ENCODE peak calls at places on chromosomes 7 and 10, in ten cellular contexts. M is spleen, C is tibial artery, K is astrocyte, U is GM23338, S is Panc1, P is pancreas, Z is upper lobe of left lung, I is heart right ventricle, O is fibroblast of lung. V is an unnamed sample. For H3K4me1, the result is how much of the 10 kb centered on the place peaks cover.

GRCh38 chr10:30686706-30687105 is 57.2 kb upstream of the LYZL2 start:
- DNase-seq in O (no peak), C (no peak), Z (no peak), I (no peak), U (no peak), K (no peak), M (no peak), P (no peak), S (no peak), V (no peak)

GRCh38 chr7:140697447-140698143 is 1.1 kb downstream of the NDUFB2 start:
- DNase-seq in U (no peak), M (no peak), K (peak), P (no peak), I (no peak), C (no peak), O (peak), S (no peak), Z (no peak), V (no peak)

GRCh38 chr7:127589901-127590300 is 1.7 kb downstream of the ARF5 start:
- DNase-seq in U (no peak), M (no peak), I (no peak), P (peak), O (no peak), Z (no peak), C (no peak), K (no peak), S (no peak), V (no peak)

GRCh38 chr10:126387931-126388911 is at the start of gene ADAM12:
- DNase-seq in M (no peak), Z (peak), K (peak), I (peak), C (no peak), U (peak), P (no peak), O (peak), S (no peak), V (no peak)

GRCh38 chr7:45644237-45644636 is 70.1 kb downstream of the ADCY1 start:
- DNase-seq in P (no peak), C (no peak), U (no peak), S (no peak), Z (no peak), I (no peak), O (no peak), M (no peak), K (no peak), V (no peak)

GRCh38 chr10:35700490-35700887 is 58.4 kb upstream of the FZD8 start:
- DNase-seq in U (peak), Z (no peak), M (no peak), K (no peak), P (no peak), O (no peak), I (no peak), C (no peak), S (no peak), V (no peak)

GRCh38 chr7:135448753-135449152 is 61.1 kb downstream of the CNOT4 start:
- DNase-seq in C (no peak), M (no peak), I (no peak), Z (no peak), K (no peak), O (peak), P (no peak), U (no peak), S (no peak), V (no peak)

GRCh38 chr7:150337659-150338081 is 3.8 kb downstream of the RARRES2 start:
- DNase-seq in K (no peak), I (no peak), C (no peak), M (no peak), Z (no peak), U (no peak), O (no peak), P (peak), S (no peak), V (no peak)

GRCh38 chr10:71259815-71260501 is 47.6 kb downstream of the UNC5B start:
- DNase-seq in C (no peak), O (peak), Z (peak), S (no peak), M (no peak), K (no peak), I (no peak), U (no peak), P (no peak), V (no peak)

GRCh38 chr10:112184052-112184371 is 447 bp upstream of the GPAM start:
- DNase-seq in O (no peak), U (no peak), P (no peak), C (no peak), M (no peak), Z (no peak), K (no peak), I (no peak), S (no peak), V (no peak)

GRCh38 chr10:72875250-72876055 is 18.1 kb upstream of the OIT3 start:
- DNase-seq in I (no peak), P (no peak), C (no peak), O (peak), Z (no peak), K (no peak), M (no peak), U (peak), S (peak), V (no peak)

GRCh38 chr7:4009720-4010119 is 672.4 kb upstream of the FOXK1 start:
- DNase-seq in M (peak), I (no peak), K (no peak), P (no peak), Z (no peak), S (no peak), O (no peak), C (no peak), U (no peak), V (no peak)

GRCh38 chr10:44045020-44045419 is 339.9 kb downstream of the CXCL12 start:
- DNase-seq in C (no peak), M (no peak), Z (no peak), P (no peak), I (peak), U (no peak), S (no peak), K (no peak), O (no peak), V (no peak)

GRCh38 chr7:20116869-20117268 is 100.3 kb downstream of the MACC1 start:
- DNase-seq in M (no peak), Z (no peak), I (no peak), K (no peak), U (peak), O (no peak), C (no peak), S (no peak), P (no peak), V (no peak)

GRCh38 chr7:107661081-107661864 is 645 bp downstream of the SLC26A4 start:
- DNase-seq in O (peak), Z (peak), C (peak), P (peak), M (peak), U (peak), K (peak), I (peak), S (no peak), V (peak)

GRCh38 chr10:110409926-110410325 is 87.8 kb upstream of the DUSP5 start:
- DNase-seq in P (no peak), K (no peak), M (no peak), Z (no peak), I (no peak), U (no peak), S (no peak), O (no peak), C (no peak), V (no peak)

GRCh38 chr10:972763-973162 is 15.5 kb upstream of the GTPBP4 start:
- DNase-seq in U (no peak), P (no peak), Z (no peak), I (no peak), C (no peak), O (no peak), M (no peak), S (no peak), K (no peak), V (peak)

GRCh38 chr10:67288688-67289410 is 363.0 kb downstream of the LRRTM3 start:
- DNase-seq in C (no peak), M (no peak), O (no peak), K (no peak), P (no peak), Z (no peak), I (no peak), U (no peak), S (no peak), V (no peak)

GRCh38 chr10:108848016-108848415 is 1075.3 kb downstream of the XPNPEP1 start:
- DNase-seq in P (no peak), S (no peak), I (no peak), U (no peak), O (no peak), K (no peak), C (no peak), M (no peak), Z (no peak), V (no peak)

GRCh38 chr7:99928994-99929729 is at the start of gene GJC3:
- DNase-seq in P (peak), S (no peak), O (peak), K (peak), C (no peak), M (peak), I (peak), U (peak), Z (peak), V (peak)

GRCh38 chr10:16904619-16905018 is 87.4 kb upstream of the RSU1 start:
- DNase-seq in C (no peak), M (no peak), Z (no peak), S (no peak), P (no peak), U (no peak), I (peak), K (peak), O (peak), V (no peak)

GRCh38 chr10:130079614-130080460 is 30.8 kb downstream of the C10orf143 start:
- DNase-seq in S (no peak), I (no peak), M (no peak), Z (no peak), U (no peak), K (no peak), C (no peak), P (no peak), O (no peak), V (no peak)

GRCh38 chr10:53109320-53109719 is 336.7 kb upstream of the MBL2 start:
- DNase-seq in O (no peak), I (no peak), P (no peak), Z (no peak), C (no peak), U (no peak), S (no peak), K (no peak), M (no peak), V (no peak)

GRCh38 chr10:71746344-71747037 is 26.8 kb downstream of the VSIR start:
- DNase-seq in I (peak), M (peak), O (no peak), C (no peak), P (peak), S (no peak), U (peak), K (no peak), Z (no peak), V (peak)

GRCh38 chr7:103748680-103749079 is 240.8 kb downstream of the RELN start:
- DNase-seq in Z (no peak), M (no peak), K (no peak), C (no peak), P (no peak), S (no peak), O (no peak), I (no peak), U (no peak), V (no peak)

GRCh38 chr7:94394399-94395140 is at the start of gene COL1A2:
- DNase-seq in U (peak), C (peak), I (peak), O (peak), P (peak), S (no peak), Z (peak), K (peak), M (peak), V (no peak)

GRCh38 chr7:1931951-1932270 is 261.8 kb downstream of the ELFN1 start:
- DNase-seq in O (no peak), S (no peak), Z (peak), C (no peak), I (no peak), M (peak), K (no peak), U (no peak), P (no peak), V (no peak)

GRCh38 chr7:133742709-133743538 is 384.2 kb upstream of the LRGUK start:
- DNase-seq in I (no peak), S (peak), U (peak), M (no peak), Z (no peak), O (peak), C (no peak), P (no peak), K (no peak), V (no peak)

GRCh38 chr10:122044045-122044661 is 55.2 kb downstream of the TACC2 start:
- DNase-seq in I (peak), Z (no peak), U (peak), P (peak), S (no peak), M (peak), K (no peak), C (peak), O (peak), V (peak)

GRCh38 chr7:129376778-129377700 is 57.2 kb upstream of the STRIP2 start:
- DNase-seq in S (no peak), M (no peak), I (no peak), P (no peak), O (peak), C (no peak), Z (no peak), U (no peak), K (peak), V (no peak)

GRCh38 chr10:88759366-88760101 is at the start of gene LIPN:
- DNase-seq in Z (no peak), I (no peak), P (no peak), O (no peak), S (no peak), M (peak), C (no peak), K (no peak), U (no peak), V (no peak)

GRCh38 chr10:96834121-96834520 is 2.0 kb downstream of the LCOR start:
- DNase-seq in U (no peak), S (no peak), I (no peak), M (no peak), C (no peak), O (peak), K (no peak), Z (no peak), P (no peak), V (no peak)

GRCh38 chr7:106542550-106543220 is 118.3 kb downstream of the CCDC71L start:
- DNase-seq in C (peak), K (peak), I (peak), O (peak), M (no peak), U (peak), Z (no peak), S (peak), P (peak), V (peak)

GRCh38 chr7:137634356-137634755 is 212.4 kb downstream of the DGKI start:
- DNase-seq in K (no peak), I (no peak), S (no peak), U (no peak), Z (no peak), M (no peak), P (no peak), O (no peak), C (no peak), V (no peak)

GRCh38 chr7:72032934-72033333 is 379.2 kb downstream of the CALN1 start:
- DNase-seq in P (no peak), Z (no peak), S (no peak), I (peak), C (no peak), O (no peak), M (no peak), U (peak), K (no peak), V (no peak)

GRCh38 chr7:130939285-130940095 is 205.5 kb upstream of the KLF14 start:
- DNase-seq in K (no peak), I (no peak), M (no peak), U (no peak), P (no peak), S (no peak), C (no peak), Z (no peak), O (peak), V (no peak)

GRCh38 chr7:83579740-83580139 is 69.2 kb downstream of the SEMA3E start:
- DNase-seq in C (no peak), I (no peak), P (no peak), M (no peak), U (no peak), Z (no peak), K (peak), S (no peak), O (peak), V (no peak)

GRCh38 chr10:61332506-61332905 is 120.7 kb downstream of the TMEM26 start:
- DNase-seq in O (no peak), U (no peak), P (no peak), S (no peak), K (no peak), Z (no peak), M (no peak), C (no peak), I (no peak), V (no peak)

GRCh38 chr7:40329601-40330153 is 194.9 kb downstream of the SUGCT start:
- DNase-seq in P (no peak), C (no peak), Z (no peak), S (peak), O (peak), K (peak), M (no peak), I (no peak), U (peak), V (no peak)

GRCh38 chr7:107386543-107386900 is 83.3 kb upstream of the GPR22 start:
- DNase-seq in U (no peak), C (no peak), P (no peak), M (no peak), K (no peak), Z (no peak), I (no peak), S (no peak), O (peak), V (no peak)

GRCh38 chr10:127974911-127975310 is 68.0 kb downstream of the PTPRE start:
- DNase-seq in I (no peak), P (no peak), O (no peak), U (no peak), Z (no peak), C (no peak), M (no peak), S (no peak), K (no peak), V (no peak)

GRCh38 chr10:127971973-127972615 is 65.2 kb downstream of the PTPRE start:
- DNase-seq in C (no peak), I (no peak), O (no peak), M (no peak), K (no peak), Z (no peak), S (no peak), U (no peak), P (no peak), V (no peak)

GRCh38 chr10:127976286-127976685 is 69.4 kb downstream of the PTPRE start:
- DNase-seq in U (no peak), M (no peak), O (no peak), I (no peak), S (no peak), P (no peak), C (no peak), K (peak), Z (no peak), V (no peak)

GRCh38 chr10:127972958-127973357 is 66.1 kb downstream of the PTPRE start:
- DNase-seq in M (no peak), S (no peak), Z (no peak), C (no peak), P (no peak), I (no peak), O (no peak), K (no peak), U (no peak), V (no peak)

DNA sequence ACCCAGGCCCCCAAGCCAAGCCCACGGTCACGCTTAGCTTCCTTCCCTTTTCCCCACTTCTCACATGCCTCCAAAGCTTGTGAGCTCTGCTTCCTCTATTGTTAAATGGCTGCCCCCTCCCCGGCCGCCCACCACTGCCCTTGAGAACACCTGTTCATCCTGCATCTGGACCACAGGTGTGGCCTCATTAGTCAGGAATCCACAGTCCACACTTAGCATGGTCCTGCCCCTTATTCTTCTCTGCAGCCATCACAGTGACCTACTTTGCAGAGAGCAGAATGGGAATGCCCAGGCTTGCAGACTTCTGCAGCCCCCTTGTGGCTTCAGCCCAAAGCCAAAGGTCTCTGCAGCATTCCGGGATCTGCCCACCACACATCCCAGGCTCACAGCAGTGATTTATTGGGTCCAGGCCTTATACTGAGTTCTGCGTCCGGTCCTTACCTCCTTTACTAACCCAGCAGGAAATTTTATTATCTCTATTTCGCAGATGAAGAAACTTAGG is 67.0 kb downstream of the PTPRE start:
- DNase-seq in Z (no peak), O (no peak), K (no peak), M (no peak), P (no peak), I (no peak), S (no peak), C (no peak), U (peak), V (peak)
- TF ChIP-seq CTCF in Z (no peak), O (no peak), K (no peak), M (no peak), P (no peak), I (no peak), S (no peak), C (no peak), U (peak), V (peak)

DNA sequence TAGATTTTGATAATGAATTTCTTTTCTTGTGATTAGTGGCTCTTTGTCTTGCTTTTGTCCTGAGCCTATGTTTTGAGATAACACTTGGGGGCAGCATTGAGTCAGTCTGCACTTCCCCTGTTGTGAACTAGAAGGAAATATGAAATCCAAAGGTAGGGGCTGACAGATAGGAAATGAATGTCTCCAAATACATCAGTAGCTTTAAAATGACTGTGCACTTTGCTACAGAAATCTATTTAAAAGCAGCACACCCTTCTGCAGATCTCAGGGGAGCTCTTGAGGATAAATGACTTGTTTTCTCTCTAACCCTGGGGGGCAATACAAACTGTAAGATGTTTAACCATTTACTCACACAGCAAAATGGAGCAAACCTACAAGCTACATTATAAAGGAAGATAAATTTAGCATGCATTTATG is 176.0 kb upstream of the MYO3A start:
- DNase-seq in K (peak), U (peak), Z (no peak), S (no peak), O (no peak), I (no peak), C (no peak), M (no peak), P (no peak), V (peak)
- H3K4me3 ChIP-seq in K (no peak), U (no peak), Z (no peak), S (no peak), O (no peak), I (no peak), C (no peak), M (no peak), P (no peak), V (no peak)

GRCh38 chr10:29268011-29268410 is 20.9 kb upstream of the LYZL1 start:
- DNase-seq in S (no peak), P (no peak), M (no peak), C (no peak), O (no peak), Z (no peak), U (no peak), K (no peak), I (no peak), V (no peak)
- H3K4me1 ChIP-seq in S (under half), P (under half), M (under half), C (under half), O (under half), Z (under half), U (under half), K (under half), I (under half), V (under half)

GRCh38 chr10:91319336-91319735 is 90.8 kb upstream of the HECTD2 start:
- DNase-seq in I (no peak), U (no peak), M (no peak), C (no peak), O (no peak), S (no peak), Z (no peak), K (no peak), P (no peak), V (no peak)
- TF ChIP-seq CTCF in I (no peak), U (no peak), M (no peak), C (no peak), O (no peak), S (no peak), Z (no peak), K (no peak), P (no peak), V (no peak)

GRCh38 chr7:6489612-6490011 is 41.9 kb upstream of the DAGLB start:
- DNase-seq in Z (no peak), S (no peak), O (no peak), U (peak), K (no peak), C (no peak), M (no peak), P (no peak), I (no peak), V (no peak)

GRCh38 chr7:6486438-6487183 is 38.9 kb upstream of the DAGLB start:
- DNase-seq in C (no peak), S (no peak), M (no peak), I (no peak), P (no peak), O (no peak), K (no peak), Z (no peak), U (no peak), V (no peak)

GRCh38 chr7:6482743-6483119 is 35.0 kb upstream of the DAGLB start:
- DNase-seq in M (no peak), Z (no peak), I (no peak), K (no peak), S (no peak), C (no peak), P (no peak), O (no peak), U (no peak), V (no peak)

GRCh38 chr7:6482307-6482706 is 34.6 kb upstream of the DAGLB start:
- DNase-seq in M (no peak), K (no peak), P (no peak), O (no peak), S (no peak), I (no peak), U (no peak), C (no peak), Z (no peak), V (no peak)

DNA sequence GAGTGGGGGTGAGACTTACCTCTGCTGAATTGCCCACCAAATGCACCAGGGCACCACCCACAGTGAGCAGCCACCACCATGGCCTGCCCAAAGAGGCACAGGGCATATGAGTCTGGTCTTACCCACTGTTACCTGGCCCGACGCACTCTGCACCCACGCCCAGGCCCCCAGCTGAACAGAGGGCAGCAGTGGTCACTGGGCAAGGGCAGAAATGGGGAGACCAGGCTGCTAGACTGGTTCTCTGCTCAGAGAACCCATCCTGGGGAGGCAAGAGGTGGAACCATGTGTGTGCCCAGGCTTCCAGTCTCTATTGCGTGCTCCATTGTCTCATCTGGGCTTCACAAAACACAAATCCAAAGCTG is 39.4 kb upstream of the DAGLB start:
- DNase-seq in M (no peak), K (no peak), C (no peak), U (no peak), S (no peak), I (no peak), P (no peak), O (no peak), Z (peak), V (no peak)
- H3K4me3 ChIP-seq in M (no peak), K (no peak), C (no peak), U (no peak), S (no peak), I (no peak), P (no peak), O (no peak), Z (no peak), V (no peak)